ENCODE peak calls at places on chromosome X, in six cellular contexts. Y is DMS153; Q is brain pericyte; H is SW480; D is NCI-H748 treated with DMSO at 0.1 percent for 48 hours; G is stimulated activated CD8-positive, alpha-beta memory T cell treated with anti-CD3 and anti-CD28 coated beads, Interleukin-7, amount 100 ng/mL, for 24 hours. R is an unnamed sample.
A peak's percentile ranks its signal among the peaks of the same experiment; 100 is the strongest.

GRCh38 chrX:29690061-29690460 is 525.3 kb upstream of the MAGEB2 start:
- DNase-seq in Y (no peak), Q (no peak), H (no peak), D (no peak), G (no peak), R (peak; percentile 9)

GRCh38 chrX:37678574-37678973 is 7.0 kb upstream of the XK start:
- DNase-seq in Y (no peak), Q (no peak), H (no peak), D (no peak), G (no peak), R (no peak)

GRCh38 chrX:9581771-9582396 is 117.0 kb downstream of the TBL1X start:
- DNase-seq in Y (no peak), Q (no peak), H (no peak), D (no peak), G (no peak), R (no peak)

GRCh38 chrX:13759152-13759718 is 24.7 kb downstream of the OFD1 start:
- DNase-seq in Y (no peak), Q (no peak), H (no peak), D (no peak), G (no peak), R (no peak)

GRCh38 chrX:10769165-10769564 is 148.8 kb upstream of the MID1 start:
- DNase-seq in Y (peak; percentile 65), Q (no peak), H (peak; percentile 54), D (peak; percentile 73), G (no peak), R (peak; percentile 40)

GRCh38 chrX:72295745-72296144 is 10.0 kb downstream of the CITED1 start:
- DNase-seq in Y (no peak), Q (no peak), H (no peak), D (no peak), G (no peak), R (no peak)

GRCh38 chrX:40144576-40144975 is 46.8 kb upstream of the BCOR start:
- DNase-seq in Y (no peak), Q (no peak), H (no peak), D (no peak), G (no peak), R (no peak)

GRCh38 chrX:24647257-24648058 is at the start of gene PCYT1B:
- DNase-seq in Y (peak; percentile 58), Q (peak; percentile 17), H (peak; percentile 29), D (peak; percentile 78), G (peak; percentile 11), R (peak; percentile 35)

GRCh38 chrX:103616676-103617186 is 9.0 kb downstream of the TCEAL3 start:
- DNase-seq in Y (no peak), Q (no peak), H (no peak), D (no peak), G (no peak), R (no peak)

GRCh38 chrX:40434947-40435346 is 145.8 kb upstream of the ATP6AP2 start:
- DNase-seq in Y (peak; percentile 63), Q (no peak), H (no peak), D (no peak), G (no peak), R (no peak)

GRCh38 chrX:53440631-53441517 is 6.7 kb upstream of the HSD17B10 start:
- DNase-seq in Y (no peak), Q (no peak), H (peak; percentile 75), D (no peak), G (no peak), R (peak; percentile 9)

GRCh38 chrX:135432881-135433521 is 11.3 kb downstream of the SMIM10L2A start:
- DNase-seq in Y (peak; percentile 23), Q (no peak), H (no peak), D (no peak), G (no peak), R (no peak)

GRCh38 chrX:35351795-35352483 is 409.3 kb downstream of the FAM47B start:
- DNase-seq in Y (no peak), Q (no peak), H (no peak), D (no peak), G (no peak), R (no peak)

GRCh38 chrX:10011261-10011931 is 44.2 kb downstream of the CLDN34 start:
- DNase-seq in Y (no peak), Q (no peak), H (no peak), D (no peak), G (no peak), R (no peak)